ENCODE peak calls at places on chromosomes 7 and 10, in ten cellular contexts. K, O, G, U, R, H, P, L, Z and N are unnamed samples.

GRCh38 chr10:77493851-77494788 is 143.5 kb downstream of the KCNMA1 start:
- DNase-seq in K (peak), O (no peak), G (no peak), U (no peak), R (no peak), H (peak), P (peak), L (no peak), Z (no peak), N (no peak)

GRCh38 chr10:102322914-102323313 is 72.6 kb upstream of the NFKB2 start:
- DNase-seq in K (no peak), O (no peak), G (no peak), U (peak), R (no peak), H (no peak), P (no peak), L (no peak), Z (peak), N (no peak)

GRCh38 chr7:54811016-54811924 is 52.3 kb upstream of the SEC61G start:
- DNase-seq in K (peak), O (peak), G (no peak), U (no peak), R (no peak), H (no peak), P (peak), L (no peak), Z (no peak), N (no peak)

GRCh38 chr10:7917736-7918135 is 99.4 kb downstream of the TAF3 start:
- DNase-seq in K (no peak), O (no peak), G (no peak), U (no peak), R (no peak), H (no peak), P (no peak), L (no peak), Z (no peak), N (no peak)

GRCh38 chr7:136046548-136046947 is 69.4 kb upstream of the MTPN start:
- DNase-seq in K (no peak), O (no peak), G (no peak), U (no peak), R (no peak), H (no peak), P (no peak), L (no peak), Z (no peak), N (no peak)

GRCh38 chr10:6292741-6293151 is 90.0 kb downstream of the PFKFB3 start:
- DNase-seq in K (no peak), O (no peak), G (no peak), U (no peak), R (no peak), H (no peak), P (no peak), L (no peak), Z (no peak), N (no peak)

GRCh38 chr7:57496395-57496794 is 46.4 kb downstream of the ZNF716 start:
- DNase-seq in K (no peak), O (no peak), G (no peak), U (no peak), R (no peak), H (no peak), P (no peak), L (no peak), Z (no peak), N (no peak)

GRCh38 chr7:150362989-150363769 is 5.4 kb upstream of the REPIN1 start:
- DNase-seq in K (no peak), O (no peak), G (no peak), U (no peak), R (no peak), H (no peak), P (no peak), L (no peak), Z (no peak), N (no peak)

GRCh38 chr7:5217851-5218331 is 27.9 kb downstream of the WIPI2 start:
- DNase-seq in K (no peak), O (no peak), G (no peak), U (no peak), R (peak), H (no peak), P (no peak), L (no peak), Z (no peak), N (no peak)

GRCh38 chr10:103784723-103785418 is 70.5 kb downstream of the SH3PXD2A start:
- DNase-seq in K (no peak), O (no peak), G (peak), U (no peak), R (no peak), H (no peak), P (no peak), L (no peak), Z (no peak), N (peak)

GRCh38 chr7:157928808-157929425 is 592.1 kb downstream of the DNAJB6 start:
- DNase-seq in K (no peak), O (no peak), G (no peak), U (no peak), R (no peak), H (no peak), P (no peak), L (no peak), Z (no peak), N (no peak)

GRCh38 chr7:92875719-92876118 is 39.3 kb upstream of the CDK6 start:
- DNase-seq in K (peak), O (no peak), G (no peak), U (no peak), R (no peak), H (no peak), P (peak), L (no peak), Z (no peak), N (no peak)

GRCh38 chr7:44284881-44285541 is 40.4 kb downstream of the CAMK2B start:
- DNase-seq in K (no peak), O (no peak), G (no peak), U (no peak), R (peak), H (no peak), P (no peak), L (no peak), Z (no peak), N (peak)

GRCh38 chr7:25959168-25959734 is 192.7 kb upstream of the NFE2L3 start:
- DNase-seq in K (no peak), O (no peak), G (no peak), U (no peak), R (no peak), H (no peak), P (no peak), L (no peak), Z (no peak), N (no peak)

GRCh38 chr10:8159628-8160165 is 105.2 kb downstream of the GATA3 start:
- DNase-seq in K (no peak), O (no peak), G (peak), U (no peak), R (no peak), H (no peak), P (no peak), L (no peak), Z (no peak), N (peak)

GRCh38 chr7:834277-834676 is 2.0 kb downstream of the SUN1 start:
- DNase-seq in K (no peak), O (no peak), G (no peak), U (no peak), R (no peak), H (no peak), P (no peak), L (no peak), Z (no peak), N (no peak)

GRCh38 chr7:35780070-35780469 is 20.8 kb upstream of the SEPTIN7 start:
- DNase-seq in K (no peak), O (no peak), G (no peak), U (no peak), R (no peak), H (no peak), P (no peak), L (no peak), Z (no peak), N (no peak)

GRCh38 chr7:36777062-36777461 is 52.8 kb upstream of the AOAH start:
- DNase-seq in K (no peak), O (no peak), G (no peak), U (peak), R (no peak), H (no peak), P (no peak), L (no peak), Z (peak), N (peak)

GRCh38 chr7:107594961-107595737 is 15.1 kb downstream of the BCAP29 start:
- DNase-seq in K (peak), O (peak), G (no peak), U (no peak), R (no peak), H (no peak), P (peak), L (peak), Z (no peak), N (no peak)

GRCh38 chr10:132306951-132307751 is 599 bp downstream of the STK32C start:
- DNase-seq in K (no peak), O (no peak), G (no peak), U (peak), R (peak), H (peak), P (no peak), L (no peak), Z (peak), N (peak)